ENCODE peak calls at places on chromosome 11, in nine cellular contexts. P, U, T, Y, B, W, C, A and K are unnamed samples.
A peak's percentile ranks its signal among the peaks of the same experiment; 100 is the strongest.

GRCh38 chr11:126405374-126405773 is 49.9 kb downstream of the ST3GAL4 start:
- DNase-seq in P (no peak), U (no peak), T (no peak), Y (no peak), B (no peak), W (no peak), C (no peak), A (no peak), K (no peak)

GRCh38 chr11:7667460-7667859 is 5.8 kb downstream of the CYB5R2 start:
- DNase-seq in P (no peak), U (no peak), T (no peak), Y (no peak), B (no peak), W (peak; percentile 35), C (no peak), A (no peak), K (peak; percentile 15)

GRCh38 chr11:69287968-69288882 is 5.7 kb upstream of the MYEOV start:
- DNase-seq in P (no peak), U (peak; percentile 60), T (no peak), Y (no peak), B (no peak), W (no peak), C (no peak), A (no peak), K (no peak)

GRCh38 chr11:80495116-80495515 is 1054.3 kb upstream of the TENM4 start:
- DNase-seq in P (no peak), U (no peak), T (no peak), Y (no peak), B (no peak), W (no peak), C (no peak), A (no peak), K (no peak)

GRCh38 chr11:105899776-105900175 is 122.3 kb downstream of the MSANTD4 start:
- DNase-seq in P (no peak), U (no peak), T (no peak), Y (no peak), B (no peak), W (no peak), C (no peak), A (no peak), K (no peak)

GRCh38 chr11:76314741-76315090 is 66.2 kb downstream of the THAP12 start:
- DNase-seq in P (no peak), U (peak; percentile 22), T (no peak), Y (peak; percentile 34), B (no peak), W (no peak), C (peak; percentile 61), A (no peak), K (peak; percentile 32)

GRCh38 chr11:65496304-65497140 is 2.3 kb upstream of the MALAT1 start:
- DNase-seq in P (peak; percentile 68), U (peak; percentile 67), T (peak; percentile 38), Y (peak; percentile 73), B (no peak), W (peak; percentile 56), C (no peak), A (no peak), K (peak; percentile 75)

GRCh38 chr11:85076535-85077330 is 550.4 kb downstream of the DLG2 start:
- DNase-seq in P (no peak), U (no peak), T (no peak), Y (peak; percentile 49), B (no peak), W (no peak), C (no peak), A (no peak), K (peak; percentile 67)

GRCh38 chr11:120336641-120337132 is 474 bp downstream of the ARHGEF12 start:
- DNase-seq in P (peak; percentile 46), U (no peak), T (peak; percentile 64), Y (no peak), B (peak; percentile 41), W (peak; percentile 67), C (peak; percentile 86), A (peak; percentile 53), K (no peak)

GRCh38 chr11:10303558-10304363 is 1.1 kb upstream of the ADM start:
- DNase-seq in P (peak; percentile 40), U (peak; percentile 82), T (no peak), Y (peak; percentile 86), B (peak; percentile 60), W (peak; percentile 25), C (peak; percentile 82), A (peak; percentile 28), K (peak; percentile 41)

GRCh38 chr11:61725632-61726280 is 26.7 kb upstream of the MYRF start:
- DNase-seq in P (no peak), U (no peak), T (no peak), Y (no peak), B (no peak), W (peak; percentile 39), C (no peak), A (no peak), K (no peak)

GRCh38 chr11:94581926-94582325 is 14.8 kb downstream of the PIWIL4 start:
- DNase-seq in P (no peak), U (no peak), T (no peak), Y (no peak), B (no peak), W (peak; percentile 63), C (no peak), A (no peak), K (no peak)

GRCh38 chr11:82718307-82718706 is 15.4 kb downstream of the FAM181B start:
- DNase-seq in P (no peak), U (no peak), T (peak; percentile 41), Y (peak; percentile 50), B (no peak), W (no peak), C (peak; percentile 73), A (no peak), K (peak; percentile 66)

GRCh38 chr11:48168815-48169214 is 47.8 kb upstream of the OR4B1 start:
- DNase-seq in P (no peak), U (no peak), T (no peak), Y (no peak), B (no peak), W (no peak), C (no peak), A (no peak), K (no peak)

GRCh38 chr11:36376315-36376887 is 80.3 kb downstream of the PRR5L start:
- DNase-seq in P (no peak), U (peak; percentile 84), T (peak; percentile 32), Y (peak; percentile 34), B (no peak), W (no peak), C (peak; percentile 82), A (peak; percentile 26), K (peak; percentile 13)

DNA sequence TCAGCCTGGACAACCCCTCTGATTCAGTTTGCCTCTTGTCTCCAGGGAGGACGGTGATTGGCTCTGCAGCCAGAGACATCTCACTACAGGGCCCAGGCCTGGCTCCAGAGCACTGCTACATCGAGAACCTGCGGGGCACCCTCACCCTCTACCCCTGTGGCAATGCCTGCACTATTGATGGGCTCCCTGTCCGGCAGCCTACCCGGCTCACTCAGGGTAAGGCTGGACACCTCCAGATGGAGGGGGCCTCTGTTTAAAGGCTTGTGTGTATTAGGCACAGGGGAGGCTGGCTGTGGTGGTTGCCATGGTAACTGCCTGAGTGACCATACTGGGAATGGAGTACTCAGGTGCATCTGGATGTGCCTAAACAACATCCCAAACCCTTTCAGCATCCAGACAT is 8.6 kb downstream of the PHLDB1 start:
- DNase-seq in P (no peak), U (peak; percentile 59), T (peak; percentile 13), Y (no peak), B (no peak), W (no peak), C (peak; percentile 81), A (no peak), K (no peak)
- H3K4me3 ChIP-seq in P (no peak overlapping the region), U (no peak overlapping the region), T (no peak overlapping the region), Y (no peak overlapping the region), B (no peak overlapping the region), W (no peak overlapping the region), C (peak overlapping the region; percentile 44), A (no peak overlapping the region), K (no peak overlapping the region)

GRCh38 chr11:122153746-122154145 is 37.7 kb upstream of the BLID start:
- DNase-seq in P (no peak), U (no peak), T (no peak), Y (no peak), B (no peak), W (no peak), C (no peak), A (no peak), K (no peak)

GRCh38 chr11:122155765-122156527 is 39.9 kb upstream of the BLID start:
- DNase-seq in P (no peak), U (no peak), T (no peak), Y (no peak), B (no peak), W (no peak), C (no peak), A (no peak), K (peak; percentile 59)

GRCh38 chr11:122157540-122158173 is 41.6 kb upstream of the BLID start:
- DNase-seq in P (no peak), U (no peak), T (no peak), Y (no peak), B (no peak), W (no peak), C (no peak), A (no peak), K (no peak)

GRCh38 chr11:122155001-122155400 is 39.0 kb upstream of the BLID start:
- DNase-seq in P (no peak), U (no peak), T (no peak), Y (no peak), B (no peak), W (no peak), C (no peak), A (no peak), K (no peak)

GRCh38 chr11:122154227-122154626 is 38.2 kb upstream of the BLID start:
- DNase-seq in P (no peak), U (no peak), T (no peak), Y (no peak), B (no peak), W (no peak), C (no peak), A (no peak), K (no peak)
- H3K4me3 ChIP-seq in P (no peak overlapping the region), U (no peak overlapping the region), T (no peak overlapping the region), Y (no peak overlapping the region), B (no peak overlapping the region), W (no peak overlapping the region), C (no peak overlapping the region), A (no peak overlapping the region), K (no peak overlapping the region)

GRCh38 chr11:34585870-34586654 is 34.8 kb upstream of the EHF start:
- DNase-seq in P (no peak), U (no peak), T (no peak), Y (peak; percentile 59), B (peak; percentile 44), W (no peak), C (no peak), A (no peak), K (peak; percentile 81)
- H3K4me3 ChIP-seq in P (no peak overlapping the region), U (no peak overlapping the region), T (no peak overlapping the region), Y (peak overlapping the region; percentile 3), B (no peak overlapping the region), W (no peak overlapping the region), C (no peak overlapping the region), A (peak overlapping the region; percentile 38), K (no peak overlapping the region)

DNA sequence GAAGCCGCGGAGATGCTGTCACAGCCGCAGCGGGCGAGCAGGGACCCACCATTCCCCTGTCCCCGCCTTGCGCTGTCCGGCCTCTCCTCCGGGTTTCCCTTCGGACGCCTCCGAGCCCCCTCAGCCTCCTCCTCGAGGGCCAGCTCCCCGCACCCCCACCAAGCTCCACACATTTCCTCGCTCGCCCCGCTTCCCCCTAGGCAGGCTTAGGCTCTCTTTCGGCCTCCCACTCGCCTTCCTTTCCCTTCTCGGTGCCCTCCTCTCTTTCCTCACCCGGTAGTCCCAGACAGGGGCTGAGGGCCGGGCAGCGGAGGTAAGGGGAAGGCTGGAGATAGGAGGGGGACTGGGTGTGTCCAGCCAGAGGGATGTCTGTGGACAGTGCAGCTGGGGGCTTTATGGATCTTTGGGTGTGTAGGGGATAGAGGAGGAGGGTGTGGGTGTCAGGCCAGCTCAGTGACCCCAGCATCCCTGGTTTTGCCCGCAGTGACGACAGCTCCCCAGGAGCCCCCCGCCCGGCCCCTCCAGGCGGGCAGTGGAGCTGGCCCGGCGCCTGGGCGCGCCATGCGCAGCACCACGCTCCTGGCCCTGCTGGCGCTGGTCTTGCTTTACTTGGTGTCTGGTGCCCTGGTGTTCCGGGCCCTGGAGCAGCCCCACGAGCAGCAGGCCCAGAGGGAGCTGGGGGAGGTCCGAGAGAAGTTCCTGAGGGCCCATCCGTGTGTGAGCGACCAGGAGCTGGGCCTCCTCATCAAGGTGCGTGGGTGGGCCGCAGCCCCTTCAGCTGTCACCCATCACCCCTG is 1.6 kb downstream of the KCNK4 start:
- DNase-seq in P (no peak), U (no peak), T (no peak), Y (no peak), B (no peak), W (no peak), C (no peak), A (no peak), K (no peak)
- H3K4me3 ChIP-seq in P (no peak overlapping the region), U (no peak overlapping the region), T (no peak overlapping the region), Y (peak overlapping the region; percentile 15), B (no peak overlapping the region), W (peak overlapping the region; percentile 39), C (no peak overlapping the region), A (peak overlapping the region; percentile 61), K (peak overlapping the region; percentile 13)